ENCODE peak calls at places on chromosomes 6 and 20, in six cellular contexts. H is HTR-8/SVneo; J is GM10248; K is omental fat pad; R is mucosa of gallbladder; N is activated CD4-positive, alpha-beta T cell treated with anti-CD3 and anti-CD28 coated beads for 24 hours. Q is an unnamed sample.

GRCh38 chr6:129793447-129793846 is 67.7 kb downstream of the TMEM244 start:
- DNase-seq in H (no peak), J (no peak), K (no peak), R (no peak), N (no peak), Q (no peak)

GRCh38 chr20:40860487-40860902 is 168.1 kb upstream of the TOP1 start:
- DNase-seq in H (no peak), J (no peak), K (no peak), R (no peak), N (no peak), Q (no peak)

GRCh38 chr6:125250511-125250910 is 51.3 kb downstream of the HDDC2 start:
- DNase-seq in H (no peak), J (no peak), K (no peak), R (no peak), N (no peak), Q (no peak)

GRCh38 chr20:36862857-36863668 is 12.9 kb upstream of the TLDC2 start:
- DNase-seq in H (no peak), J (no peak), K (no peak), R (peak), N (no peak), Q (no peak)

GRCh38 chr20:38260378-38261053 is at the start of gene KIAA1755:
- DNase-seq in H (no peak), J (no peak), K (no peak), R (no peak), N (no peak), Q (no peak)

GRCh38 chr6:134850906-134851305 is 99.0 kb downstream of the ALDH8A1 start:
- DNase-seq in H (no peak), J (no peak), K (no peak), R (no peak), N (no peak), Q (no peak)

GRCh38 chr20:22757424-22758189 is 173.2 kb upstream of the FOXA2 start:
- DNase-seq in H (no peak), J (no peak), K (no peak), R (no peak), N (no peak), Q (no peak)

GRCh38 chr20:47370850-47371782 is 14.6 kb upstream of the ZMYND8 start:
- DNase-seq in H (no peak), J (no peak), K (no peak), R (no peak), N (no peak), Q (no peak)

GRCh38 chr6:6557504-6557839 is 31.0 kb upstream of the LY86 start:
- DNase-seq in H (no peak), J (no peak), K (no peak), R (no peak), N (no peak), Q (no peak)

GRCh38 chr6:160400426-160400825 is 52.2 kb downstream of the SLC22A3 start:
- DNase-seq in H (no peak), J (no peak), K (no peak), R (no peak), N (no peak), Q (no peak)

GRCh38 chr6:166489301-166490155 is 97.0 kb downstream of the RAMACL start:
- DNase-seq in H (no peak), J (no peak), K (no peak), R (no peak), N (no peak), Q (no peak)

GRCh38 chr6:169371344-169372144 is 117.9 kb upstream of the THBS2 start:
- DNase-seq in H (peak), J (no peak), K (no peak), R (no peak), N (no peak), Q (no peak)

GRCh38 chr6:121686611-121687023 is 251.2 kb downstream of the GJA1 start:
- DNase-seq in H (no peak), J (no peak), K (no peak), R (no peak), N (no peak), Q (no peak)

GRCh38 chr20:51306521-51307358 is 235.8 kb downstream of the NFATC2 start:
- DNase-seq in H (peak), J (peak), K (peak), R (peak), N (peak), Q (peak)

GRCh38 chr20:35015863-35016193 is 60.2 kb downstream of the MYH7B start:
- DNase-seq in H (no peak), J (no peak), K (no peak), R (no peak), N (no peak), Q (no peak)

GRCh38 chr20:7656662-7657061 is 283.6 kb downstream of the HAO1 start:
- DNase-seq in H (no peak), J (no peak), K (no peak), R (no peak), N (no peak), Q (no peak)

GRCh38 chr6:83176256-83176655 is 16.8 kb downstream of the PGM3 start:
- DNase-seq in H (no peak), J (no peak), K (no peak), R (no peak), N (no peak), Q (no peak)

GRCh38 chr6:12008366-12009179 is 3.5 kb upstream of the HIVEP1 start:
- DNase-seq in H (peak), J (peak), K (no peak), R (peak), N (peak), Q (peak)

GRCh38 chr6:84926756-84927155 is 162.4 kb upstream of the TBX18 start:
- DNase-seq in H (no peak), J (no peak), K (no peak), R (no peak), N (no peak), Q (no peak)

GRCh38 chr20:61871913-61872312 is 193.8 kb downstream of the TAF4 start:
- DNase-seq in H (no peak), J (no peak), K (no peak), R (no peak), N (no peak), Q (no peak)

GRCh38 chr6:146997062-146997461 is 207.2 kb upstream of the STXBP5 start:
- DNase-seq in H (no peak), J (no peak), K (no peak), R (no peak), N (no peak), Q (no peak)

GRCh38 chr6:156933201-156934053 is 156.2 kb downstream of the ARID1B start:
- DNase-seq in H (no peak), J (no peak), K (no peak), R (peak), N (no peak), Q (no peak)

GRCh38 chr6:2714359-2714895 is 36.3 kb downstream of the MYLK4 start:
- DNase-seq in H (peak), J (no peak), K (no peak), R (no peak), N (no peak), Q (peak)

GRCh38 chr6:8674088-8674487 is 238.7 kb upstream of the SLC35B3 start:
- DNase-seq in H (no peak), J (peak), K (no peak), R (no peak), N (no peak), Q (no peak)

GRCh38 chr6:135251964-135252429 is 70.9 kb downstream of the MYB start:
- DNase-seq in H (peak), J (no peak), K (no peak), R (no peak), N (no peak), Q (no peak)

Q was measured in ACHN.